ENCODE peak calls at places on chromosome 9, in four cellular contexts. X is effector memory CD4-positive, alpha-beta T cell; F is IMR-90; R is stimulated activated CD8-positive, alpha-beta memory T cell treated with anti-CD3 and anti-CD28 coated beads, Interleukin-15, amount 100 ng/mL, for 4 hours. C is an unnamed sample.

GRCh38 chr9:68999393-69000105 is 14.4 kb downstream of the PRKACG start:
- DNase-seq in X (no peak), F (peak), R (peak), C (peak)

GRCh38 chr9:114411452-114411851 is 23.7 kb upstream of the AKNA start:
- DNase-seq in X (no peak), F (no peak), R (no peak), C (no peak)

GRCh38 chr9:88828492-88828974 is 162.7 kb upstream of the S1PR3 start:
- DNase-seq in X (no peak), F (no peak), R (no peak), C (no peak)

GRCh38 chr9:115650768-115651167 is 502.8 kb upstream of the PAPPA start:
- DNase-seq in X (no peak), F (peak), R (no peak), C (no peak)

GRCh38 chr9:111662851-111663823 is 1.7 kb downstream of the GNG10 start:
- DNase-seq in X (no peak), F (no peak), R (no peak), C (no peak)

GRCh38 chr9:137619240-137620090 is 660 bp downstream of the EHMT1 start:
- DNase-seq in X (no peak), F (peak), R (no peak), C (no peak)

GRCh38 chr9:132172185-132172584 is 10.3 kb downstream of the NTNG2 start:
- DNase-seq in X (no peak), F (no peak), R (no peak), C (no peak)

GRCh38 chr9:371349-371748 is 156.7 kb downstream of the DOCK8 start:
- DNase-seq in X (no peak), F (no peak), R (no peak), C (no peak)

GRCh38 chr9:117276444-117276843 is 138.4 kb downstream of the ASTN2 start:
- DNase-seq in X (no peak), F (no peak), R (no peak), C (no peak)

GRCh38 chr9:89655990-89656657 is 51.3 kb downstream of the GADD45G start:
- DNase-seq in X (no peak), F (no peak), R (no peak), C (no peak)

GRCh38 chr9:121563881-121564460 is 64.3 kb upstream of the GGTA1 start:
- DNase-seq in X (no peak), F (no peak), R (no peak), C (no peak)

GRCh38 chr9:93137362-93137761 is 3.3 kb upstream of the NINJ1 start:
- DNase-seq in X (no peak), F (no peak), R (no peak), C (no peak)

GRCh38 chr9:88577256-88577655 is 42.3 kb downstream of the NXNL2 start:
- DNase-seq in X (no peak), F (no peak), R (no peak), C (no peak)

GRCh38 chr9:75909776-75910175 is 19.3 kb downstream of the PCSK5 start:
- DNase-seq in X (no peak), F (no peak), R (no peak), C (no peak)

GRCh38 chr9:74001382-74001781 is 495.8 kb upstream of the RORB start:
- DNase-seq in X (no peak), F (no peak), R (no peak), C (no peak)

GRCh38 chr9:109767814-109768213 is 12.2 kb upstream of the PALM2AKAP2 start:
- DNase-seq in X (no peak), F (no peak), R (no peak), C (no peak)

GRCh38 chr9:2623046-2623865 is 1.7 kb downstream of the VLDLR start:
- DNase-seq in X (no peak), F (peak), R (no peak), C (no peak)

GRCh38 chr9:16572005-16572727 is 298.3 kb downstream of the BNC2 start:
- DNase-seq in X (no peak), F (no peak), R (no peak), C (no peak)

GRCh38 chr9:26271495-26272122 is 593.4 kb upstream of the TUSC1 start:
- DNase-seq in X (no peak), F (no peak), R (no peak), C (no peak)

GRCh38 chr9:70080481-70081119 is 37.0 kb downstream of the MAMDC2 start:
- DNase-seq in X (no peak), F (peak), R (no peak), C (no peak)

GRCh38 chr9:111251453-111251837 is 78.6 kb downstream of the OR2K2 start:
- DNase-seq in X (no peak), F (no peak), R (no peak), C (no peak)

GRCh38 chr9:31535659-31536058 is 848.8 kb upstream of the ACO1 start:
- DNase-seq in X (no peak), F (no peak), R (no peak), C (no peak)

GRCh38 chr9:19127881-19128719 is 808 bp upstream of the PLIN2 start:
- DNase-seq in X (no peak), F (no peak), R (no peak), C (peak)